ENCODE peak calls at places on chromosomes 2 and 18, in four cellular contexts. One of them, this sample, is unnamed.

GRCh38 chr18:12028040-12028628 is 46.8 kb downstream of the IMPA2 start:
- DNase-seq in choroid plexus epithelial cell: no peak
- DNase-seq in HFFc6: no peak
- DNase-seq in ecto neural progenitor cell: no peak
- DNase-seq in this sample: no peak

GRCh38 chr2:232872826-232873225 is 2.8 kb downstream of the SNORC start:
- DNase-seq in choroid plexus epithelial cell: no peak
- DNase-seq in ecto neural progenitor cell: no peak
- DNase-seq in HFFc6: no peak
- DNase-seq in this sample: no peak

GRCh38 chr2:28725021-28725711 is 26.5 kb upstream of the PPP1CB start:
- DNase-seq in HFFc6: no peak
- DNase-seq in ecto neural progenitor cell: no peak
- DNase-seq in choroid plexus epithelial cell: no peak
- DNase-seq in this sample: no peak

GRCh38 chr2:46683541-46683940 is 204.2 kb downstream of the TMEM247 start:
- DNase-seq in ecto neural progenitor cell: no peak
- DNase-seq in HFFc6: no peak
- DNase-seq in choroid plexus epithelial cell: no peak
- DNase-seq in this sample: no peak

GRCh38 chr2:46389417-46389916 is 89.9 kb upstream of the TMEM247 start:
- DNase-seq in ecto neural progenitor cell: peak
- DNase-seq in choroid plexus epithelial cell: peak
- DNase-seq in HFFc6: no peak
- DNase-seq in this sample: peak

GRCh38 chr2:237670641-237671040 is 43.3 kb downstream of the LRRFIP1 start:
- DNase-seq in ecto neural progenitor cell: peak
- DNase-seq in choroid plexus epithelial cell: peak
- DNase-seq in HFFc6: no peak
- DNase-seq in this sample: no peak

GRCh38 chr2:134002921-134003320 is 251.0 kb upstream of the MGAT5 start:
- DNase-seq in HFFc6: no peak
- DNase-seq in ecto neural progenitor cell: no peak
- DNase-seq in choroid plexus epithelial cell: no peak
- DNase-seq in this sample: no peak

GRCh38 chr2:46350030-46350699 is 53.0 kb downstream of the EPAS1 start:
- DNase-seq in HFFc6: no peak
- DNase-seq in ecto neural progenitor cell: no peak
- DNase-seq in choroid plexus epithelial cell: peak
- DNase-seq in this sample: no peak

GRCh38 chr2:1632006-1632348 is 112.3 kb downstream of the PXDN start:
- DNase-seq in HFFc6: peak
- DNase-seq in choroid plexus epithelial cell: peak
- DNase-seq in ecto neural progenitor cell: no peak
- DNase-seq in this sample: no peak

GRCh38 chr2:119598576-119598975 is 54.3 kb downstream of the CFAP221 start:
- DNase-seq in HFFc6: no peak
- DNase-seq in choroid plexus epithelial cell: no peak
- DNase-seq in ecto neural progenitor cell: no peak
- DNase-seq in this sample: no peak

GRCh38 chr2:149087751-149088150 is 49.3 kb downstream of the LYPD6B start:
- DNase-seq in HFFc6: no peak
- DNase-seq in choroid plexus epithelial cell: peak
- DNase-seq in ecto neural progenitor cell: no peak
- DNase-seq in this sample: no peak

GRCh38 chr18:34153711-34154110 is 71.0 kb downstream of the NOL4 start:
- DNase-seq in ecto neural progenitor cell: no peak
- DNase-seq in HFFc6: no peak
- DNase-seq in choroid plexus epithelial cell: peak
- DNase-seq in this sample: peak

GRCh38 chr2:9796056-9796792 is 47.0 kb upstream of the TAF1B start:
- DNase-seq in ecto neural progenitor cell: peak
- DNase-seq in choroid plexus epithelial cell: no peak
- DNase-seq in HFFc6: no peak
- DNase-seq in this sample: no peak

GRCh38 chr2:18456026-18456425 is 104.4 kb downstream of the RDH14 start:
- DNase-seq in HFFc6: no peak
- DNase-seq in ecto neural progenitor cell: no peak
- DNase-seq in choroid plexus epithelial cell: no peak
- DNase-seq in this sample: peak

GRCh38 chr18:73962251-73962650 is 185.4 kb downstream of the FBXO15 start:
- DNase-seq in choroid plexus epithelial cell: peak
- DNase-seq in ecto neural progenitor cell: no peak
- DNase-seq in HFFc6: peak
- DNase-seq in this sample: no peak

GRCh38 chr2:30666307-30666874 is 140.9 kb downstream of the CAPN13 start:
- DNase-seq in ecto neural progenitor cell: no peak
- DNase-seq in choroid plexus epithelial cell: peak
- DNase-seq in HFFc6: peak
- DNase-seq in this sample: peak

GRCh38 chr2:167489307-167489706 is 601.0 kb downstream of the XIRP2 start:
- DNase-seq in HFFc6: no peak
- DNase-seq in choroid plexus epithelial cell: no peak
- DNase-seq in ecto neural progenitor cell: no peak
- DNase-seq in this sample: no peak

GRCh38 chr2:163794635-163795034 is 58.8 kb upstream of the FIGN start:
- DNase-seq in ecto neural progenitor cell: no peak
- DNase-seq in HFFc6: no peak
- DNase-seq in choroid plexus epithelial cell: peak
- DNase-seq in this sample: no peak

This sample was measured in amniotic epithelial cell.